ENCODE peak calls at places on chromosomes 4 and X, in five cellular contexts. D is mammary epithelial cell, N is BJ, L is right lobe of liver, Q is cardiac muscle cell. T is an unnamed sample.

GRCh38 chrX:140866446-140866845 is 135.9 kb upstream of the SPANXB1 start:
- DNase-seq in D (no peak), N (no peak), L (no peak), Q (no peak), T (no peak)

GRCh38 chr4:76504613-76505465 is 69.8 kb downstream of the SHROOM3 start:
- DNase-seq in D (peak), N (no peak), L (no peak), Q (peak), T (peak)

GRCh38 chr4:76420901-76421581 is at the start of gene CCDC158:
- DNase-seq in D (no peak), N (no peak), L (peak), Q (peak), T (no peak)

GRCh38 chr4:138749303-138749702 is 266.3 kb upstream of the NOCT start:
- DNase-seq in D (peak), N (no peak), L (no peak), Q (peak), T (no peak)

GRCh38 chr4:87896020-87896621 is 63.4 kb downstream of the MEPE start:
- DNase-seq in D (peak), N (peak), L (no peak), Q (peak), T (peak)

GRCh38 chr4:146472404-146472803 is 49.3 kb downstream of the SLC10A7 start:
- DNase-seq in D (no peak), N (no peak), L (no peak), Q (no peak), T (no peak)

GRCh38 chr4:6217716-6218381 is 17.5 kb upstream of the JAKMIP1 start:
- DNase-seq in D (no peak), N (no peak), L (no peak), Q (no peak), T (no peak)

GRCh38 chr4:68864438-68865177 is 48.8 kb downstream of the UGT2B10 start:
- DNase-seq in D (no peak), N (no peak), L (peak), Q (no peak), T (no peak)

GRCh38 chr4:137601924-137602323 is 69.6 kb upstream of the PCDH18 start:
- DNase-seq in D (peak), N (no peak), L (no peak), Q (no peak), T (no peak)

GRCh38 chrX:119194631-119195030 is 41.5 kb upstream of the PGRMC1 start:
- DNase-seq in D (no peak), N (no peak), L (no peak), Q (peak), T (no peak)

GRCh38 chr4:168200685-168201084 is 108.3 kb downstream of the ANXA10 start:
- DNase-seq in D (peak), N (no peak), L (no peak), Q (no peak), T (no peak)

GRCh38 chr4:108571027-108571569 is 49.3 kb upstream of the RPL34 start:
- DNase-seq in D (no peak), N (no peak), L (no peak), Q (no peak), T (no peak)

GRCh38 chr4:23899565-23899964 is 9.7 kb upstream of the PPARGC1A start:
- DNase-seq in D (no peak), N (no peak), L (no peak), Q (no peak), T (no peak)

GRCh38 chrX:40153335-40154221 is 55.8 kb upstream of the BCOR start:
- DNase-seq in D (no peak), N (no peak), L (no peak), Q (peak), T (peak)

GRCh38 chr4:6443035-6444023 is 29.1 kb downstream of the PPP2R2C start:
- DNase-seq in D (no peak), N (no peak), L (no peak), Q (no peak), T (peak)

GRCh38 chr4:166675411-166675810 is 558.9 kb downstream of the SPOCK3 start:
- DNase-seq in D (peak), N (no peak), L (no peak), Q (peak), T (no peak)

GRCh38 chr4:148007303-148007702 is 275.4 kb downstream of the ARHGAP10 start:
- DNase-seq in D (peak), N (peak), L (no peak), Q (peak), T (no peak)

GRCh38 chr4:101471201-101471600 is 123.9 kb upstream of the PPP3CA start:
- DNase-seq in D (no peak), N (no peak), L (no peak), Q (no peak), T (no peak)

GRCh38 chr4:4969298-4969697 is 50.0 kb downstream of the CYTL1 start:
- DNase-seq in D (peak), N (no peak), L (no peak), Q (peak), T (no peak)

GRCh38 chr4:140042634-140043033 is 111.3 kb downstream of the MAML3 start:
- DNase-seq in D (no peak), N (no peak), L (no peak), Q (no peak), T (peak)

GRCh38 chr4:146814736-146815135 is 130.9 kb downstream of the TTC29 start:
- DNase-seq in D (no peak), N (no peak), L (no peak), Q (no peak), T (no peak)

GRCh38 chr4:185201983-185202962 is 1.5 kb downstream of the CFAP97 start:
- DNase-seq in D (no peak), N (no peak), L (no peak), Q (peak), T (no peak)

GRCh38 chr4:91764085-91764484 is 539.7 kb upstream of the GRID2 start:
- DNase-seq in D (no peak), N (no peak), L (no peak), Q (no peak), T (no peak)

GRCh38 chrX:112512509-112512908 is 167.2 kb downstream of the LHFPL1 start:
- DNase-seq in D (no peak), N (no peak), L (no peak), Q (no peak), T (no peak)

GRCh38 chr4:137125011-137125410 is 407.3 kb downstream of the PCDH18 start:
- DNase-seq in D (peak), N (peak), L (no peak), Q (peak), T (no peak)

GRCh38 chr4:87657525-87657924 is 7.4 kb downstream of the DMP1 start:
- DNase-seq in D (peak), N (no peak), L (no peak), Q (peak), T (no peak)

GRCh38 chr4:80240976-80241375 is 25.5 kb upstream of the FGF5 start:
- DNase-seq in D (peak), N (no peak), L (no peak), Q (no peak), T (no peak)

GRCh38 chrX:16479206-16479869 is 170.6 kb upstream of the S100G start:
- DNase-seq in D (peak), N (no peak), L (no peak), Q (no peak), T (no peak)

GRCh38 chr4:80266267-80266901 is at the start of gene FGF5:
- DNase-seq in D (peak), N (peak), L (no peak), Q (peak), T (no peak)

GRCh38 chr4:133147922-133148689 is 988 bp upstream of the PCDH10 start:
- DNase-seq in D (no peak), N (no peak), L (no peak), Q (peak), T (no peak)

GRCh38 chr4:77821775-77822174 is 2.6 kb upstream of the CNOT6L start:
- DNase-seq in D (no peak), N (no peak), L (no peak), Q (no peak), T (peak)

GRCh38 chrX:70878925-70879324 is 29.6 kb downstream of the TEX11 start:
- DNase-seq in D (no peak), N (no peak), L (no peak), Q (no peak), T (peak)

GRCh38 chrX:132750312-132751042 is 208.0 kb downstream of the HS6ST2 start:
- DNase-seq in D (no peak), N (no peak), L (no peak), Q (peak), T (peak)

GRCh38 chr4:2395584-2395983 is 22.9 kb downstream of the ZFYVE28 start:
- DNase-seq in D (no peak), N (no peak), L (no peak), Q (no peak), T (no peak)

GRCh38 chr4:2394544-2394943 is 23.9 kb downstream of the ZFYVE28 start:
- DNase-seq in D (no peak), N (no peak), L (no peak), Q (no peak), T (no peak)

GRCh38 chr4:2390780-2391490 is 27.5 kb downstream of the ZFYVE28 start:
- DNase-seq in D (no peak), N (no peak), L (no peak), Q (no peak), T (no peak)

GRCh38 chr4:2395038-2395437 is 23.4 kb downstream of the ZFYVE28 start:
- DNase-seq in D (no peak), N (no peak), L (no peak), Q (peak), T (no peak)

DNA sequence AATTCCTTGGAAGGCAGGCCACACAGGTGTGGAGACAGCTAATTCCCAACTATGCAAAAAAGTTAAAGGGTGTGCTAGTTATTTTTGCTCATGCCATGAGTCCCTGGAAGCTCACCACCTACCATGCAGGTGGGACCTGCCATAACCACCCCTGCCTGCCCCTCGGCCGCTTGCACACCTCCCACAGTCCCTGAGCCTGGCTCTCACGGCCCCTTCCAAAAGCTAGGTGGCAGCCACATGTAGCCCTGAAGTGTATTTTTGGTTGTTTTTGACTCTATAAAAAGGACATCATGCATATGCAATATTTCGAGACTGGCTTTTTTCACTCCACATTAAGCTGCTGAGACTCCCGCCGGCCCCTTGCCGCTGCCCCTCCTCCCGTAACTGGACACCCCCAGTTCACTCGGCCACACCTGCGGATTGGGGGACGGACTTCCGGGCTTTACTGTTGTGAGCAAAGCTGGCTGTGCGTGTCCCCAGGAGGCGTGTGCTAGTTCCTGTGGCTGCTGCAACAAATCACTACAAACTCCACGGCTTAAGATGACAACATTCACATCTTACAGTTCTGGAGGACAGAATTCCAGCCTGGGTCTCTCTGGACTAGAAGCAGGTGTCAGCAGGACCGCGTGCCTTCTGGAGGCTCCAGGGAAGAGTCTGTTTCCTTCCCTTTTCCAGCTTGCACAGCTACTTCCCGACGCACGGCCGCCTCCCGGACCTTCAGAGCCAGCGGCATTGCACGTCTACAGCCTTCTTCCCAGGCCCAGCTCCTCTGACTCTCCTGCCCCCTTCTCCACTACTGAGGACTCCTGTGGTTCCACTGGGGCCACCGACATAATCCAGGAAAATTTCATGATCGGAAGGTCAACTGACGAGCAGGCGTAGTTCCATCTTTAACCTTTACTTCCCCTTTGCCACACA is 24.8 kb downstream of the ZFYVE28 start:
- DNase-seq in D (no peak), N (no peak), L (no peak), Q (peak), T (no peak)
- H3K4me3 ChIP-seq in D (no peak), N (no peak), L (no peak), Q (peak), T (no peak)

DNA sequence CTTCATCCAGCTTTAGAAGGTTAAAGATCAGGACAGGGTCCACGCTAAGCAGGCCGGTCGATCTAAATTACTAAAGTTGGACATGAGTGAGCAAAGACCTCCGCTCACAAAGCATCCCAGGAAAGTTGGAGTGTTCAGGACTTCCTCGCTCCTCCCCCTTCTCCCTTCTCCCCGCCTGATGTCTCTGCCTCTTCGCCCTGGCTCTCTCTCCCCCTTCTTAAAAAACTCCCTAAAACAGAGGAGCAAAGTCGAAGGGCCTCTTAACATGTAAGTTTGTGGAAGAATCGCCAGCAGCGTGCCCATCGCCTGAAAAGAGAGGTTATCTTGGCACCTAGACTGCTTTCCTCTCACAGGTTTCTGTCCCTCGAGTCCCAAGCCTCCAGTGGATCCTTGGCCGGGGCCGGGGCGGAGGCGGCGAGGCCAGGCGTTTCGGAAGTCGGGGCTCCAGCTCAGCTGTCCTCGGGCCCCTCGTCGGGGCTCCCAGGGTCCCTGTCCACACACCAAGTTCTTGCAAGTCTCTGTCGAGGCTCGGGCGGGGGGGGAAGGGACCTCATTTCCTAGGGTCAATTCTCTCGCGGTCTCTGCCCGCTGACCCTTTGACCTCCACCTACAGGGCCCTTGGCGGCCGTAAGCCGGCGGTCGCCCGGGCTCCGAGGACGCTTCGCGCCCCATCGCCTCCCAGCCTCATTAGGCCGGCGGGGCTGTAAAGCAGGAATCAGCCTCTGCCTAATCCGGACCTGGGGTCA is 7.6 kb downstream of the ZIC3 start:
- DNase-seq in D (no peak), N (no peak), L (no peak), Q (no peak), T (no peak)
- H3K4me3 ChIP-seq in D (no peak), N (no peak), L (no peak), Q (no peak), T (no peak)

GRCh38 chrX:103630171-103630511 is 1.4 kb downstream of the TCEAL1 start:
- DNase-seq in D (no peak), N (no peak), L (no peak), Q (no peak), T (no peak)
- H3K4me3 ChIP-seq in D (peak), N (peak), L (peak), Q (peak), T (no peak)

GRCh38 chr4:183635737-183636136 is 23.2 kb downstream of the RWDD4 start:
- DNase-seq in D (no peak), N (no peak), L (no peak), Q (peak), T (no peak)

GRCh38 chr4:183637461-183637860 is 21.5 kb downstream of the RWDD4 start:
- DNase-seq in D (peak), N (no peak), L (no peak), Q (peak), T (no peak)

GRCh38 chr4:183635333-183635732 is 23.7 kb downstream of the RWDD4 start:
- DNase-seq in D (no peak), N (no peak), L (no peak), Q (peak), T (no peak)

GRCh38 chr4:183636923-183637322 is 22.1 kb downstream of the RWDD4 start:
- DNase-seq in D (no peak), N (no peak), L (no peak), Q (peak), T (no peak)

DNA sequence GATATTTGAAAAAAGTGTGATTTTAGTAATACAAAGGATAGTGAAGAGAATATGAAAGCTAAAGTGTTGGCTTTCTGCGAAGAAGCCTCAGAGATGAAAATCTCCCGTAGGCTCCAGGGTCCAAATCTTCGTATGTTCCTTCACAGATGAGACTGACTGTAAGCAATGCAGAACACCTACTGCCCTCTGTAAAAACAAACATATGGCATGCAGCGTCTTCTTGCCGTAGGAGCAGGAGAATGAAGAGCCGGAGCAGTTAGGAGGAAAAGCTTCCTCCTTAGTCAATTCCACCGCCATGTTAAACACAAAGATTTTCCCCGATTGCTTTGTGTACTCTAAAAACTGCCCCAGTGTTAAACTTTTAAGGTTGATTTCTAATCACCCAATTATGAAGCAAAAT is 22.5 kb downstream of the RWDD4 start:
- DNase-seq in D (no peak), N (no peak), L (no peak), Q (no peak), T (no peak)
- H3K4me3 ChIP-seq in D (no peak), N (no peak), L (no peak), Q (no peak), T (no peak)

GRCh38 chrX:281166-281999 is at the start of gene PLCXD1:
- DNase-seq in D (no peak), N (no peak), L (peak), Q (peak), T (peak)
- H3K4me3 ChIP-seq in D (no peak), N (peak), L (no peak), Q (peak), T (peak)

GRCh38 chrX:12308420-12308819 is 170.1 kb downstream of the FRMPD4 start:
- DNase-seq in D (no peak), N (no peak), L (no peak), Q (no peak), T (no peak)

GRCh38 chrX:12307961-12308360 is 169.7 kb downstream of the FRMPD4 start:
- DNase-seq in D (no peak), N (no peak), L (no peak), Q (no peak), T (no peak)

GRCh38 chrX:12309733-12310054 is 171.4 kb downstream of the FRMPD4 start:
- DNase-seq in D (no peak), N (no peak), L (no peak), Q (no peak), T (no peak)

GRCh38 chrX:12304261-12304660 is 166.0 kb downstream of the FRMPD4 start:
- DNase-seq in D (no peak), N (no peak), L (no peak), Q (peak), T (no peak)

GRCh38 chrX:12309040-12309732 is 170.9 kb downstream of the FRMPD4 start:
- DNase-seq in D (no peak), N (no peak), L (no peak), Q (no peak), T (no peak)
- H3K4me3 ChIP-seq in D (no peak), N (no peak), L (no peak), Q (no peak), T (no peak)

GRCh38 chrX:25004485-25005032 is 11.2 kb downstream of the ARX start:
- DNase-seq in D (no peak), N (no peak), L (no peak), Q (no peak), T (no peak)

GRCh38 chrX:25001808-25002657 is 13.7 kb downstream of the ARX start:
- DNase-seq in D (no peak), N (no peak), L (no peak), Q (no peak), T (no peak)

GRCh38 chrX:25002658-25003015 is 13.1 kb downstream of the ARX start:
- DNase-seq in D (no peak), N (no peak), L (no peak), Q (no peak), T (no peak)

GRCh38 chrX:25004040-25004439 is 11.7 kb downstream of the ARX start:
- DNase-seq in D (no peak), N (no peak), L (no peak), Q (no peak), T (no peak)

GRCh38 chrX:25003066-25003849 is 12.5 kb downstream of the ARX start:
- DNase-seq in D (no peak), N (no peak), L (no peak), Q (no peak), T (no peak)
- H3K4me3 ChIP-seq in D (no peak), N (no peak), L (no peak), Q (peak), T (no peak)